ENCODE peak calls at places on chromosomes 3 and 15, in six cellular contexts. One of them, this sample, is unnamed.

GRCh38 chr3:63631670-63632069 is 20.8 kb upstream of the SNTN start:
- DNase-seq in astrocyte of the spinal cord: no peak
- DNase-seq in GM13977: no peak
- DNase-seq in H9: no peak
- DNase-seq in OCI-LY7: no peak
- DNase-seq in activated B cell treated with CpG ODN at 0.5 μM for 24 hours: no peak
- DNase-seq in this sample: no peak

GRCh38 chr3:101146946-101147345 is 153.7 kb upstream of the ABI3BP start:
- DNase-seq in GM13977: no peak
- DNase-seq in astrocyte of the spinal cord: no peak
- DNase-seq in activated B cell treated with CpG ODN at 0.5 μM for 24 hours: no peak
- DNase-seq in H9: no peak
- DNase-seq in OCI-LY7: no peak
- DNase-seq in this sample: no peak

GRCh38 chr3:149179225-149179624 is 42.4 kb downstream of the CP start:
- DNase-seq in OCI-LY7: no peak
- DNase-seq in activated B cell treated with CpG ODN at 0.5 μM for 24 hours: no peak
- DNase-seq in astrocyte of the spinal cord: peak
- DNase-seq in H9: no peak
- DNase-seq in GM13977: no peak
- DNase-seq in this sample: no peak

GRCh38 chr15:36527512-36528162 is 51.8 kb upstream of the CDIN1 start:
- DNase-seq in H9: no peak
- DNase-seq in astrocyte of the spinal cord: no peak
- DNase-seq in activated B cell treated with CpG ODN at 0.5 μM for 24 hours: no peak
- DNase-seq in OCI-LY7: no peak
- DNase-seq in GM13977: no peak
- DNase-seq in this sample: no peak

GRCh38 chr3:10283638-10284037 is 9.1 kb downstream of the GHRL start:
- DNase-seq in activated B cell treated with CpG ODN at 0.5 μM for 24 hours: no peak
- DNase-seq in OCI-LY7: no peak
- DNase-seq in GM13977: no peak
- DNase-seq in H9: no peak
- DNase-seq in astrocyte of the spinal cord: no peak
- DNase-seq in this sample: no peak

GRCh38 chr3:182957676-182958075 is 22.7 kb downstream of the DCUN1D1 start:
- DNase-seq in OCI-LY7: no peak
- DNase-seq in astrocyte of the spinal cord: no peak
- DNase-seq in H9: no peak
- DNase-seq in activated B cell treated with CpG ODN at 0.5 μM for 24 hours: no peak
- DNase-seq in GM13977: no peak
- DNase-seq in this sample: no peak

GRCh38 chr3:32816439-32817194 is 1.2 kb upstream of the TRIM71 start:
- DNase-seq in GM13977: peak
- DNase-seq in OCI-LY7: no peak
- DNase-seq in activated B cell treated with CpG ODN at 0.5 μM for 24 hours: peak
- DNase-seq in H9: peak
- DNase-seq in astrocyte of the spinal cord: peak
- DNase-seq in this sample: peak

GRCh38 chr3:194505791-194506415 is 19.1 kb upstream of the ATP13A3 start:
- DNase-seq in GM13977: no peak
- DNase-seq in activated B cell treated with CpG ODN at 0.5 μM for 24 hours: no peak
- DNase-seq in astrocyte of the spinal cord: no peak
- DNase-seq in H9: no peak
- DNase-seq in OCI-LY7: no peak
- DNase-seq in this sample: no peak

GRCh38 chr3:139448104-139448503 is 28.2 kb downstream of the RBP2 start:
- DNase-seq in GM13977: no peak
- DNase-seq in OCI-LY7: no peak
- DNase-seq in H9: no peak
- DNase-seq in astrocyte of the spinal cord: no peak
- DNase-seq in activated B cell treated with CpG ODN at 0.5 μM for 24 hours: no peak
- DNase-seq in this sample: no peak

GRCh38 chr3:24684506-24685023 is 189.9 kb upstream of the THRB start:
- DNase-seq in H9: peak
- DNase-seq in OCI-LY7: no peak
- DNase-seq in GM13977: no peak
- DNase-seq in activated B cell treated with CpG ODN at 0.5 μM for 24 hours: no peak
- DNase-seq in astrocyte of the spinal cord: no peak
- DNase-seq in this sample: no peak

GRCh38 chr15:68158046-68158628 is 47.0 kb downstream of the CALML4 start:
- DNase-seq in astrocyte of the spinal cord: no peak
- DNase-seq in activated B cell treated with CpG ODN at 0.5 μM for 24 hours: no peak
- DNase-seq in GM13977: no peak
- DNase-seq in H9: no peak
- DNase-seq in OCI-LY7: no peak
- DNase-seq in this sample: no peak

GRCh38 chr3:156246939-156247725 is 126.8 kb downstream of the KCNAB1 start:
- DNase-seq in GM13977: no peak
- DNase-seq in astrocyte of the spinal cord: no peak
- DNase-seq in activated B cell treated with CpG ODN at 0.5 μM for 24 hours: no peak
- DNase-seq in H9: no peak
- DNase-seq in OCI-LY7: no peak
- DNase-seq in this sample: no peak

GRCh38 chr15:56759450-56759845 is 26.1 kb upstream of the ZNF280D start:
- DNase-seq in GM13977: no peak
- DNase-seq in activated B cell treated with CpG ODN at 0.5 μM for 24 hours: no peak
- DNase-seq in OCI-LY7: no peak
- DNase-seq in astrocyte of the spinal cord: peak
- DNase-seq in H9: no peak
- DNase-seq in this sample: no peak

GRCh38 chr3:94225176-94225742 is 162.4 kb downstream of the NSUN3 start:
- DNase-seq in GM13977: no peak
- DNase-seq in OCI-LY7: no peak
- DNase-seq in activated B cell treated with CpG ODN at 0.5 μM for 24 hours: no peak
- DNase-seq in H9: no peak
- DNase-seq in astrocyte of the spinal cord: peak
- DNase-seq in this sample: no peak

GRCh38 chr3:161284989-161285388 is 63.9 kb downstream of the NMD3 start:
- DNase-seq in OCI-LY7: no peak
- DNase-seq in astrocyte of the spinal cord: no peak
- DNase-seq in activated B cell treated with CpG ODN at 0.5 μM for 24 hours: no peak
- DNase-seq in GM13977: no peak
- DNase-seq in H9: no peak
- DNase-seq in this sample: no peak

GRCh38 chr3:30401971-30402370 is 204.4 kb upstream of the TGFBR2 start:
- DNase-seq in H9: no peak
- DNase-seq in activated B cell treated with CpG ODN at 0.5 μM for 24 hours: no peak
- DNase-seq in GM13977: no peak
- DNase-seq in astrocyte of the spinal cord: peak
- DNase-seq in OCI-LY7: no peak
- DNase-seq in this sample: no peak

GRCh38 chr3:157502916-157503620 is at the start of gene VEPH1:
- DNase-seq in OCI-LY7: no peak
- DNase-seq in activated B cell treated with CpG ODN at 0.5 μM for 24 hours: no peak
- DNase-seq in GM13977: no peak
- DNase-seq in H9: peak
- DNase-seq in astrocyte of the spinal cord: peak
- DNase-seq in this sample: no peak

GRCh38 chr3:58184982-58185360 is 25.8 kb downstream of the DNASE1L3 start:
- DNase-seq in H9: no peak
- DNase-seq in GM13977: no peak
- DNase-seq in activated B cell treated with CpG ODN at 0.5 μM for 24 hours: no peak
- DNase-seq in astrocyte of the spinal cord: no peak
- DNase-seq in OCI-LY7: no peak
- DNase-seq in this sample: no peak

GRCh38 chr3:52172262-52172757 is 18.1 kb upstream of the POC1A start:
- DNase-seq in H9: no peak
- DNase-seq in astrocyte of the spinal cord: no peak
- DNase-seq in GM13977: no peak
- DNase-seq in OCI-LY7: no peak
- DNase-seq in activated B cell treated with CpG ODN at 0.5 μM for 24 hours: no peak
- DNase-seq in this sample: no peak

GRCh38 chr15:70257573-70258220 is 160.0 kb upstream of the TLE3 start:
- DNase-seq in astrocyte of the spinal cord: no peak
- DNase-seq in H9: no peak
- DNase-seq in GM13977: no peak
- DNase-seq in activated B cell treated with CpG ODN at 0.5 μM for 24 hours: no peak
- DNase-seq in OCI-LY7: peak
- DNase-seq in this sample: no peak

GRCh38 chr15:92377083-92377789 is 16.4 kb upstream of the ST8SIA2 start:
- DNase-seq in activated B cell treated with CpG ODN at 0.5 μM for 24 hours: no peak
- DNase-seq in GM13977: no peak
- DNase-seq in H9: no peak
- DNase-seq in astrocyte of the spinal cord: no peak
- DNase-seq in OCI-LY7: no peak
- DNase-seq in this sample: no peak

GRCh38 chr15:99320374-99321215 is 69.3 kb downstream of the LRRC28 start:
- DNase-seq in activated B cell treated with CpG ODN at 0.5 μM for 24 hours: no peak
- DNase-seq in H9: no peak
- DNase-seq in OCI-LY7: no peak
- DNase-seq in astrocyte of the spinal cord: no peak
- DNase-seq in GM13977: no peak
- DNase-seq in this sample: no peak

DNA sequence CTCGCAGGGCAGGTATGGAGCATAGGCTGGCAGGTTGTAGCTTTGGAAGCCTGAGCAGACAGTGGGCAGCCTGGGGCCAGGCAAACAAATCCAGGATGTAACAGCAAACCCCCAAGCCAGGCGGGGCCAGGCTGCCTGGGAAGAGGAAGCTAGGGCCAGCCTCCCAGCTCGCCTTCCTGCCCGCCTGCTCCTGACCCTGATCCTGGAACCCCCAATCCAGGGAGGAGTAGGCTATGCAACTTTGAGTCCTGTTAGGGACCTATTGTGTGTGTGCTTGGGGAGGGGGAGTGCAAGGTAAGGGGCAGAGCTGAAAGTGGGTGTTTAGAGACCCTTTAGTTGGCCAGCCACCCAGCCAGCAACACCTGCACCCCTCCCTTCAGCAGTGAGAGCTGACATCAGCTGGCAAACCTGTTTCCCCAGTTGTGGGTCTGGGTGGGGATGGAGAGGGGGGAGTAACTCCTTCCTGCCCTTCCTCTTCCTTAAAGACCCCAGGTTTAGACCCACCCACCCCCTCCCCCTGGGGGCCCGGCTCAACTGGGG is 2.5 kb downstream of the NBEAL2 start:
- DNase-seq in H9: peak
- DNase-seq in astrocyte of the spinal cord: no peak
- DNase-seq in activated B cell treated with CpG ODN at 0.5 μM for 24 hours: no peak
- DNase-seq in GM13977: no peak
- DNase-seq in OCI-LY7: no peak
- DNase-seq in this sample: peak
- TF ChIP-seq CTCF in H9: no peak
- TF ChIP-seq CTCF in astrocyte of the spinal cord: no peak
- TF ChIP-seq CTCF in activated B cell treated with CpG ODN at 0.5 μM for 24 hours: no peak
- TF ChIP-seq CTCF in GM13977: no peak
- TF ChIP-seq CTCF in OCI-LY7: no peak
- TF ChIP-seq CTCF in this sample: no peak

GRCh38 chr3:177893321-177893720 is 642.9 kb upstream of the KCNMB2 start:
- DNase-seq in GM13977: no peak
- DNase-seq in H9: no peak
- DNase-seq in activated B cell treated with CpG ODN at 0.5 μM for 24 hours: no peak
- DNase-seq in OCI-LY7: no peak
- DNase-seq in astrocyte of the spinal cord: no peak
- DNase-seq in this sample: no peak
- TF ChIP-seq CTCF in GM13977: no peak
- TF ChIP-seq CTCF in H9: peak
- TF ChIP-seq CTCF in activated B cell treated with CpG ODN at 0.5 μM for 24 hours: no peak
- TF ChIP-seq CTCF in OCI-LY7: no peak
- TF ChIP-seq CTCF in astrocyte of the spinal cord: peak
- TF ChIP-seq CTCF in this sample: no peak

DNA sequence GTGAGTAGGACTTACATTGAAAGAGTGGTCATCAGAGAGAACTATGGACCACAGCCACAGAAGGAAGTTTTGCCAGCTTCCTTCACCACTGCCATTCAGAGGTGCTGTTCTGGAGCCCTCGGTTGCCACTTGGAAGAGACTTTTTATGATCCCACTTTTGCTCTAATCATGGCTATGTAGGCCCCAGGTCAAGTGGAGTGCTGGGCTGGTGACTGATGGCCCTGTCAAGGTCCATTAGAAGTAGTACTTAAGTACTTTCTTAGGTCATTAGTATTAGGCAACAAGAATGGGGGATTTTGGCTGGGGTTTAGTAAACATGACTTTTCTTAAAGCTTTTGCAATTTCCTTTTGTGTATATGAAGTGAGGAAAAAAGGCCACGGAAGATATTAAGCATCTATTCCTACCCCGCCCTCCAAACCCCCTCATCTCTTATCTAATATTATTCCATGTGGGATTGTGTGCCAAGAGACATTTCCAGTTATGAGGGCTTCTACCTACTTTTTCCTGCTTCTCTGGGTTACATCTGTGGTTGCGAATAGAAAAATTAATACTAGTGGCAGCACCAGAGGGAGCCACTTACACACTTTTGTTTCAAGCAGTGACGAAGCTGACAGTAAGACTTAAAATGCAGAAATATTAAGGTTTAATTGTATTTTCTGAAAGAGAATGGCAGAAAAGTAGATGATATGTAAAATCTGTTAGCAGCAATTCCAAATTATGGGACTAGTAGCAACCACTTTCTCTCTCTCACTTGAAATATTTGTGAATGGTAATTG is 13.9 kb downstream of the NLGN1 start:
- DNase-seq in OCI-LY7: peak
- DNase-seq in GM13977: no peak
- DNase-seq in activated B cell treated with CpG ODN at 0.5 μM for 24 hours: no peak
- DNase-seq in astrocyte of the spinal cord: peak
- DNase-seq in H9: no peak
- DNase-seq in this sample: no peak
- TF ChIP-seq CTCF in OCI-LY7: peak
- TF ChIP-seq CTCF in GM13977: peak
- TF ChIP-seq CTCF in activated B cell treated with CpG ODN at 0.5 μM for 24 hours: no peak
- TF ChIP-seq CTCF in astrocyte of the spinal cord: peak
- TF ChIP-seq CTCF in H9: peak
- TF ChIP-seq CTCF in this sample: peak

GRCh38 chr3:40924559-40925058 is 274.7 kb upstream of the CTNNB1 start:
- DNase-seq in astrocyte of the spinal cord: no peak
- DNase-seq in GM13977: no peak
- DNase-seq in OCI-LY7: no peak
- DNase-seq in H9: no peak
- DNase-seq in activated B cell treated with CpG ODN at 0.5 μM for 24 hours: no peak
- DNase-seq in this sample: no peak

GRCh38 chr3:40923130-40923529 is 276.2 kb upstream of the CTNNB1 start:
- DNase-seq in OCI-LY7: no peak
- DNase-seq in activated B cell treated with CpG ODN at 0.5 μM for 24 hours: no peak
- DNase-seq in GM13977: no peak
- DNase-seq in astrocyte of the spinal cord: no peak
- DNase-seq in H9: no peak
- DNase-seq in this sample: no peak

GRCh38 chr3:40920041-40920440 is 279.3 kb upstream of the CTNNB1 start:
- DNase-seq in activated B cell treated with CpG ODN at 0.5 μM for 24 hours: no peak
- DNase-seq in astrocyte of the spinal cord: peak
- DNase-seq in H9: peak
- DNase-seq in GM13977: no peak
- DNase-seq in OCI-LY7: no peak
- DNase-seq in this sample: no peak

GRCh38 chr3:40925228-40925627 is 274.1 kb upstream of the CTNNB1 start:
- DNase-seq in OCI-LY7: no peak
- DNase-seq in activated B cell treated with CpG ODN at 0.5 μM for 24 hours: no peak
- DNase-seq in GM13977: no peak
- DNase-seq in astrocyte of the spinal cord: no peak
- DNase-seq in H9: no peak
- DNase-seq in this sample: no peak

DNA sequence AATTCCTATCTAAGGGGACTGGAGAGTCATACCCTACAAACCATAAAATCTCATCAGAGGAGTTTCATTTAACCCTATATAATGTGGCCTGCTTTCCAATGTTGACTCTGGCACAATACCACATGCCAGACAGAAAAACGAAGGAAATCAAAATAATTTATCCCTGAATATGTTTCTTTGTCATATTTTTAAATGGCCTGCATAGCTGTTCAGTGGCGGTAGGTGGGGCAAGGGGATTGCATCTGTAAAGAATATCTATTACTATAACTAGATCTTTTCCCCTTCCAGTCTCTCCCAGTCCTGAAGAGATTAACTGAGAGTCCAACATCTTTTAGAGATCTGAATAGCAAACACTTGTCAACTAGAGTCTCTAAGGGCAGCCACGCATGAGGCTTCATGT is 278.1 kb upstream of the CTNNB1 start:
- DNase-seq in H9: no peak
- DNase-seq in GM13977: no peak
- DNase-seq in activated B cell treated with CpG ODN at 0.5 μM for 24 hours: no peak
- DNase-seq in astrocyte of the spinal cord: no peak
- DNase-seq in OCI-LY7: no peak
- DNase-seq in this sample: no peak
- TF ChIP-seq CTCF in H9: no peak
- TF ChIP-seq CTCF in GM13977: no peak
- TF ChIP-seq CTCF in activated B cell treated with CpG ODN at 0.5 μM for 24 hours: no peak
- TF ChIP-seq CTCF in astrocyte of the spinal cord: no peak
- TF ChIP-seq CTCF in OCI-LY7: no peak
- TF ChIP-seq CTCF in this sample: no peak